ENCODE peak calls at places on chromosome 17, in six cellular contexts. B is A549, X is HepG2, A is K562, G is GM12878, Q is endothelial cell of umbilical vein. M is an unnamed sample.

GRCh38 chr17:40355123-40355803 is 9.3 kb downstream of the GJD3 start:
- DNase-seq in B (peak; percentile 97), Q (peak; percentile 72), A (peak; percentile 88), X (peak; percentile 58), G (no peak), M (peak; percentile 67)

GRCh38 chr17:69331746-69332145 is 4.8 kb upstream of the ABCA5 start:
- DNase-seq in Q (no peak), B (no peak), A (no peak), X (no peak), G (no peak), M (no peak)

GRCh38 chr17:70604854-70605253 is 435.5 kb downstream of the KCNJ2 start:
- DNase-seq in G (no peak), X (no peak), A (no peak), Q (no peak), B (no peak), M (no peak)

GRCh38 chr17:73646409-73647305 is 2.4 kb upstream of the SDK2 start:
- DNase-seq in A (no peak), Q (no peak), G (no peak), B (peak; percentile 54), X (peak; percentile 21), M (peak; percentile 31)

GRCh38 chr17:77666881-77667395 is 291.6 kb upstream of the TNRC6C start:
- DNase-seq in G (no peak), X (no peak), A (no peak), B (no peak), Q (no peak), M (peak; percentile 84)

GRCh38 chr17:48835971-48836370 is 5.1 kb downstream of the CALCOCO2 start:
- DNase-seq in B (no peak), G (no peak), Q (no peak), X (no peak), A (no peak), M (no peak)

GRCh38 chr17:40541060-40541872 is 24.0 kb downstream of the CCR7 start:
- DNase-seq in A (no peak), G (no peak), X (peak; percentile 56), Q (no peak), B (no peak), M (no peak)

GRCh38 chr17:30316736-30317135 is 17.1 kb downstream of the TMIGD1 start:
- DNase-seq in G (no peak), B (no peak), X (no peak), Q (no peak), A (no peak), M (peak; percentile 60)

GRCh38 chr17:69709441-69709840 is 294.9 kb downstream of the MAP2K6 start:
- DNase-seq in B (no peak), A (no peak), X (no peak), Q (no peak), G (no peak), M (no peak)

GRCh38 chr17:1627987-1628855 is at the start of gene SLC43A2:
- DNase-seq in X (peak; percentile 58), Q (peak; percentile 83), B (peak; percentile 98), A (peak; percentile 91), G (no peak), M (peak; percentile 91)

GRCh38 chr17:56540791-56541190 is 52.7 kb upstream of the NOG start:
- DNase-seq in Q (no peak), A (no peak), B (no peak), G (no peak), X (no peak), M (no peak)

GRCh38 chr17:48102700-48103378 is 1.6 kb upstream of the CBX1 start:
- DNase-seq in B (no peak), Q (no peak), X (peak; percentile 30), G (no peak), A (no peak), M (peak; percentile 51)

GRCh38 chr17:58402679-58403078 is 14.7 kb downstream of the RNF43 start:
- DNase-seq in X (no peak), G (no peak), B (no peak), Q (no peak), A (no peak), M (no peak)

GRCh38 chr17:17561408-17562144 is 29.9 kb downstream of the PEMT start:
- DNase-seq in G (no peak), Q (peak; percentile 67), X (no peak), B (no peak), A (no peak), M (no peak)

GRCh38 chr17:83006515-83007455 is 72.6 kb upstream of the METRNL start:
- DNase-seq in X (no peak), G (no peak), B (no peak), A (no peak), Q (no peak), M (no peak)

GRCh38 chr17:1786708-1787107 is 24.8 kb downstream of the SERPINF1 start:
- DNase-seq in X (no peak), A (no peak), G (no peak), Q (no peak), B (no peak), M (no peak)

DNA sequence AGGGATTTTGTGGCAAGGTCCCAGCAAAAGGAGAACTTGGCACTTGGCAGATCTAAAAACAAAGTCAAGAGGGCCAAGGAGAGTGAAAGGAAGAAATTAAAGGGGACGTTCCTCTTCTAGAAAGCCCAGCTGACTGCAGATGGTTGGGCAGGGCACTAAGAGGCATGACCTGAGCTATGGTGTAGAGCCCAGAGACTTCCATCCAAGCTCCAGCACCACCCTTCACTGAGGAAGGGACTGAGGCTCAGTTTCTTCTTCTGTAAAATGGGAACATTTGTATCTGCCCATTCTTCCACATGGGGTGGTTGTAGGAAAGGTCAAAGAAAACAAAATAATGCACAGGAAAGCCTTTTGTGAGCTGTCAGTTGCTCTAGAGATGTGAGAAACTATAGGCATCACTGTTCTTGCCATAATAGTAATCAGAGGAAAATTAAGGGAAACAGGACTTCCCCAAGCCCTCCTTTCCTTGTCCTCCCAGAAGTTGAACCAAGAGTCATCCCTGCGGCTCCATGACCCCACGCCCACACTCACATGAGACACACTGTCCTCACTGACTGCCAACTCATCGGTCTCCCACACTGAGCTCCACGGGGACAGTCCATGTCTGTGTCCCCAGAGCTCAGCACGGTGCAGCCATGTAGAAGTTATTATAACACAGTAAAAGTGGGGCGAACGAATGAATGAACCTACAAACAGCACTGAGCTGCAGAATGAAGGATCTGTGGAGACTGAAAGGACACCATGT is 10.4 kb downstream of the CD300LF start:
- DNase-seq in B (no peak), Q (no peak), A (no peak), X (no peak), G (no peak), M (peak; percentile 15)
- TF ChIP-seq MYC in B (no peak), Q (no peak), A (no peak), X (no peak), G (no peak), M (no peak)

GRCh38 chr17:49901460-49902331 is 53.8 kb upstream of the TAC4 start:
- DNase-seq in B (peak; percentile 43), G (no peak), A (no peak), X (peak; percentile 65), Q (no peak), M (peak; percentile 46)
- H3K4me3 ChIP-seq in B (peak overlapping the region; percentile 28), G (no peak overlapping the region), A (no peak overlapping the region), X (peak overlapping the region; percentile 32), Q (no peak overlapping the region), M (no peak overlapping the region)

DNA sequence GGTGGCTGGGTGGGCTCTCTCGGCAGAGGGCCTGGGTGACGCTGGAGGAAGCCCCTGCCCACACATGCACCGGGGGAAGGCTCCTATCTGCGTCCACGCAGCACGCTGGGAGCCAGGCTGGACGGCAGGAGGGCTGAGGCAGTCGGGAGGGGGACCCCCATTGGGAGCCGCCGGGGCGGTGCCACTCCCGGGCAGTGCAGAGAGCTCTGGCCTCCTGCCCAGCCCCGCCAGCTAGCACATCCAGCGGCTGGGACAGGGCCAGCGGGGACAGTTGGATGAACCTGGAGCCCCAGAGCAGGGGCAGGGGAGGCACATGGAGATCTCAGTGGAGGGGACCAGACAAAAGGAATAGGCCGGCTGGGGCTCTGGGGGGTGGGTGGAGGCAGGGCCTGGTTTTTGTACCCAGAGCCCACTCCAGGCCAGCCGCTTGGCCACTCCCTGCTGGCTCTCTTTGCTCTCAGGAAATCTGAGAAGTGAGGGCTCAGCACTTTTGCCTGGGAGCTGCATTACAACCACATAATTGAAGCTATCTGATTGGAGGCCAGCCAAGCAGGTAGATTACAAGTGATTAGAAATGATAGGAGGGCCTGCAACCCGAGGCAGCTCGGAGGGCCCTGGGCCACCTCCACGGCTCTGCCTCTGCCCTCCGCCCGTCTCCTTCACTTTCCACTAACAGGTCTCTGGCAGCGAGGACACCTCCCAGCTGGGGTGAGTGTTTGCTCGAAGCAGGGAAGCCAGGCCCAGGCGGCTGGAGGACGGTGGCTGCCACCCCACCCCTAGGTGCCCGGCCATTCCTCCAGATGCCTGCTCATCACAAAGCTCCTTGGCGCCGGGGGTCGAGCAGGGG is 40.1 kb downstream of the ENGASE start:
- DNase-seq in A (no peak), G (no peak), Q (no peak), B (no peak), X (no peak), M (no peak)
- TF ChIP-seq MYC in A (no peak), G (no peak), Q (no peak), B (no peak), X (no peak), M (no peak)

DNA sequence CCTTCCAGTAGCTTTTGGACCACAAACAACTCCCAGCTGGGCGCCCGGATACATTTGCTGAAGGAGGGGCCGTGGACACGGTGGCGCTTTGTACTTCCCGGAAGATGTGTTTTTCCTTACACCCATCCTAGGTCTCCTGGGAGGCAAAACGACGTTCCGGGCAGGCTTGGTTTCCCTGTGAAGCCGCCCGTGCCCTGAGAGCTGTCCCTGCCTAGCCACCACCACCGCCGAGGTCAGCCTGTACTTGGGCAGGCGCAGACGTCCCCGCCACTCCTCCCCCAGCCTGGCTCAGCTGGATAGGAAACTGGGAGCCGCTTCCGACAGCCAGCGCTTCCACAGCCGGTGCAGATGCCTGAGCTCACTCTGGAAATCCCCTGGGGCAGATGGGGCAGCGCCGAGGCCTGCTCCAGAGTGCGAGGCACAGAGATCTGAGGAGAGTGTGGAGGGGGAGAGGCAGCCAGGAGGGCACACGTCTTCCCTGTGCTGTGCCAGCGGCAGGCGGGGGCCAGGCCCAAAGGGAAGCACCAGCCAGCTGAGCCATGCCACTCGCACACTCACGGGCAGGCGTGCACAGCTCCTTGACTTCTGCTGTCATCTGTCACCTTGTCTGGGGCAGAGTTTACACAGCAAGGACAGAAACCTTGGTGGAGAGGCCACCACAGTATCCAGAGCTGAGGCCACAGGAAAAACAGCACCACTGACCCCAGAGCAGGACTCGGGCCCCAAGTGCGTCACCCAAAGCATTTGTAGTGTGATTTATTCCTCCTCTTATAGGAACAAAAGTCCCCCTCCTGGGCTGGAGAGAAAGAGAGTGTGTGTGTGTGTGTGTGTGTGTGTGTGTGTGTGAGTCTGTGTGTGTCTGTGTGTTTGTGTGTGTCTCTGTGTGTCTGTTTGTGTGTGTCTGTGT is 3.0 kb downstream of the RHBDF2 start:
- DNase-seq in B (peak; percentile 75), Q (peak; percentile 93), A (no peak), X (peak; percentile 55), G (no peak), M (no peak)
- H3K4me3 ChIP-seq in B (peak overlapping the region; percentile 13), Q (no peak overlapping the region), A (no peak overlapping the region), X (peak overlapping the region; percentile 13), G (peak overlapping the region; percentile 96), M (no peak overlapping the region)

DNA sequence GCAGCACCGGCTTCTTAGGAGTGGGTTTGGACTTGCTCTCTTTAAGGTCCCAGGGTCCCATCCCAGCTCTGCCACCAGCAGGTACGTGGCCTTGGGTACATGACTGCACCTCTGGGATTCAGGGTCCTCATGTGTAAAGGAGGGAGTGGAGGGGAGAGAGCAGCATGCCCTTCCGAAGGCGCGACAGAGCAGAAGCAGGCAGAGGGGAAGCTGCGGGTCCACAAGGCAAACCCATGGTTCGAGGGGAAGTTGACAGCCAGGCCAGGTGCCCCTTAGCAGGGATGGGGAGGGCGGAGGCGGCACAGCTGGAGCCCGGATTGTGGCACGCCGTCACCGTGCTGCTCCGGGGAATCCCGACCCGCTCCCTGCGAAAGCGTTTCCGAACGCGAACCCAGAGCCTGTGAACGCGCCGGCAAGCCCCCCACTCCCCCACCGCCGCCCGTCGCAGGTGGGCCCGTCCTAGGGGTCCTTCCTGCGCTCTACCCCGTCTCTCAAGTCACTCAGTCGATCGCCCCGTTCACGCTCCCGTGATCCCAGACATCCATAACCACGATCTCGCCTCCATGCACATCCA is 4.1 kb upstream of the TBX2 start:
- DNase-seq in G (no peak), B (no peak), A (no peak), Q (no peak), X (no peak), M (no peak)
- TF ChIP-seq MYC in G (no peak), B (no peak), A (no peak), Q (no peak), X (no peak), M (no peak)

M was measured in NB4.